ENCODE peak calls at places on chromosomes 2 and 18, in four cellular contexts. J is A549, V is HepG2, G is H1. I is an unnamed sample.

GRCh38 chr18:23924813-23925212 is 89.7 kb upstream of the TTC39C start:
- DNase-seq in J (no peak), V (no peak), G (no peak), I (no peak)

GRCh38 chr2:167487728-167488127 is 599.4 kb downstream of the XIRP2 start:
- DNase-seq in J (no peak), V (no peak), G (no peak), I (no peak)

GRCh38 chr2:96656540-96656939 is 14.0 kb downstream of the FER1L5 start:
- DNase-seq in J (no peak), V (no peak), G (no peak), I (no peak)

GRCh38 chr2:9748586-9748985 is 94.7 kb upstream of the TAF1B start:
- DNase-seq in J (peak), V (no peak), G (no peak), I (no peak)

GRCh38 chr2:169361706-169362345 is 508 bp downstream of the LRP2 start:
- DNase-seq in J (peak), V (no peak), G (peak), I (peak)

GRCh38 chr2:143686585-143687164 is 557.5 kb downstream of the ARHGAP15 start:
- DNase-seq in J (peak), V (peak), G (no peak), I (peak)

GRCh38 chr2:16656784-16657391 is 8.7 kb downstream of the CYRIA start:
- DNase-seq in J (no peak), V (no peak), G (no peak), I (no peak)

GRCh38 chr2:101251844-101252407 is 760 bp upstream of the CNOT11 start:
- DNase-seq in J (peak), V (peak), G (peak), I (peak)

GRCh38 chr18:72086421-72086820 is 457.7 kb downstream of the CBLN2 start:
- DNase-seq in J (peak), V (peak), G (no peak), I (peak)

GRCh38 chr18:26863122-26863879 is 2.2 kb downstream of the AQP4 start:
- DNase-seq in J (peak), V (no peak), G (peak), I (no peak)

GRCh38 chr2:217975626-217976025 is 27.2 kb downstream of the TNS1 start:
- DNase-seq in J (no peak), V (no peak), G (no peak), I (no peak)

GRCh38 chr2:121283670-121284245 is 1.2 kb downstream of the TFCP2L1 start:
- DNase-seq in J (no peak), V (no peak), G (no peak), I (no peak)

GRCh38 chr2:20005891-20006470 is 6.5 kb downstream of the MATN3 start:
- DNase-seq in J (no peak), V (no peak), G (no peak), I (no peak)

GRCh38 chr2:27854224-27854623 is 36.0 kb downstream of the RBKS start:
- DNase-seq in J (no peak), V (no peak), G (no peak), I (no peak)

GRCh38 chr2:179428659-179429058 is 164.0 kb upstream of the SESTD1 start:
- DNase-seq in J (no peak), V (no peak), G (no peak), I (no peak)

GRCh38 chr2:233597522-233597921 is 19.9 kb upstream of the UGT1A8 start:
- DNase-seq in J (no peak), V (no peak), G (no peak), I (no peak)

GRCh38 chr2:69945447-69945846 is 16.0 kb downstream of the ASPRV1 start:
- DNase-seq in J (no peak), V (no peak), G (no peak), I (no peak)

GRCh38 chr2:109226128-109226527 is 97.1 kb downstream of the SH3RF3 start:
- DNase-seq in J (no peak), V (peak), G (no peak), I (no peak)

GRCh38 chr2:212022966-212023365 is 515.6 kb downstream of the ERBB4 start:
- DNase-seq in J (no peak), V (no peak), G (no peak), I (no peak)

GRCh38 chr2:127016329-127016728 is 90.6 kb downstream of the BIN1 start:
- DNase-seq in J (no peak), V (no peak), G (no peak), I (no peak)

GRCh38 chr2:127015106-127015910 is 91.6 kb downstream of the BIN1 start:
- DNase-seq in J (no peak), V (no peak), G (no peak), I (no peak)

GRCh38 chr2:127012868-127013267 is 94.1 kb downstream of the BIN1 start:
- DNase-seq in J (no peak), V (no peak), G (no peak), I (no peak)

GRCh38 chr2:127014224-127014623 is 92.7 kb downstream of the BIN1 start:
- DNase-seq in J (no peak), V (no peak), G (no peak), I (no peak)

GRCh38 chr2:127014630-127015029 is 92.3 kb downstream of the BIN1 start:
- DNase-seq in J (peak), V (no peak), G (no peak), I (no peak)
- TF ChIP-seq MAFK in J (no peak), V (no peak), G (no peak), I (no peak)

GRCh38 chr18:3455090-3455640 is 5.2 kb downstream of the TGIF1 start:
- DNase-seq in J (no peak), V (no peak), G (no peak), I (no peak)

GRCh38 chr18:3452750-3453539 is 3.0 kb downstream of the TGIF1 start:
- DNase-seq in J (peak), V (no peak), G (peak), I (peak)

GRCh38 chr18:3454365-3455089 is 4.6 kb downstream of the TGIF1 start:
- DNase-seq in J (peak), V (peak), G (no peak), I (peak)

GRCh38 chr18:3451989-3452749 is 2.2 kb downstream of the TGIF1 start:
- DNase-seq in J (peak), V (no peak), G (peak), I (peak)

GRCh38 chr18:3453540-3454364 is 3.8 kb downstream of the TGIF1 start:
- DNase-seq in J (peak), V (peak), G (no peak), I (no peak)
- TF ChIP-seq EP300 in J (no peak), V (peak), G (no peak), I (no peak)

GRCh38 chr2:188291142-188291616 is 495 bp upstream of the GULP1 start:
- DNase-seq in J (peak), V (no peak), G (no peak), I (no peak)
- TF ChIP-seq MAFK in J (no peak), V (no peak), G (no peak), I (no peak)

GRCh38 chr2:209387389-209387788 is 36.5 kb upstream of the MAP2 start:
- DNase-seq in J (no peak), V (no peak), G (no peak), I (no peak)

GRCh38 chr2:209382775-209383174 is 41.1 kb upstream of the MAP2 start:
- DNase-seq in J (no peak), V (no peak), G (no peak), I (no peak)

GRCh38 chr2:209380278-209380677 is 43.6 kb upstream of the MAP2 start:
- DNase-seq in J (no peak), V (no peak), G (no peak), I (no peak)

GRCh38 chr2:209388416-209389037 is 35.3 kb upstream of the MAP2 start:
- DNase-seq in J (no peak), V (no peak), G (no peak), I (no peak)

GRCh38 chr2:209383212-209383611 is 40.6 kb upstream of the MAP2 start:
- DNase-seq in J (peak), V (peak), G (no peak), I (no peak)
- TF ChIP-seq EP300 in J (no peak), V (peak), G (no peak), I (no peak)

GRCh38 chr2:118911166-118911565 is 30.8 kb upstream of the MARCO start:
- DNase-seq in J (no peak), V (no peak), G (no peak), I (no peak)
- TF ChIP-seq MAFK in J (no peak), V (no peak), G (no peak), I (no peak)

GRCh38 chr18:28574175-28574574 is 397.2 kb upstream of the CDH2 start:
- DNase-seq in J (no peak), V (no peak), G (no peak), I (no peak)

GRCh38 chr18:28576941-28577340 is 400.0 kb upstream of the CDH2 start:
- DNase-seq in J (no peak), V (no peak), G (no peak), I (no peak)

GRCh38 chr18:28571929-28572328 is 395.0 kb upstream of the CDH2 start:
- DNase-seq in J (no peak), V (no peak), G (no peak), I (no peak)
- TF ChIP-seq EP300 in J (no peak), V (no peak), G (no peak), I (no peak)

GRCh38 chr18:7517852-7518251 is 49.3 kb upstream of the PTPRM start:
- DNase-seq in J (no peak), V (no peak), G (no peak), I (no peak)

GRCh38 chr18:7516505-7517117 is 50.5 kb upstream of the PTPRM start:
- DNase-seq in J (no peak), V (no peak), G (no peak), I (no peak)

GRCh38 chr18:7514796-7515440 is 52.2 kb upstream of the PTPRM start:
- DNase-seq in J (no peak), V (no peak), G (peak), I (no peak)

GRCh38 chr18:7512990-7513389 is 54.1 kb upstream of the PTPRM start:
- DNase-seq in J (no peak), V (no peak), G (no peak), I (no peak)

DNA sequence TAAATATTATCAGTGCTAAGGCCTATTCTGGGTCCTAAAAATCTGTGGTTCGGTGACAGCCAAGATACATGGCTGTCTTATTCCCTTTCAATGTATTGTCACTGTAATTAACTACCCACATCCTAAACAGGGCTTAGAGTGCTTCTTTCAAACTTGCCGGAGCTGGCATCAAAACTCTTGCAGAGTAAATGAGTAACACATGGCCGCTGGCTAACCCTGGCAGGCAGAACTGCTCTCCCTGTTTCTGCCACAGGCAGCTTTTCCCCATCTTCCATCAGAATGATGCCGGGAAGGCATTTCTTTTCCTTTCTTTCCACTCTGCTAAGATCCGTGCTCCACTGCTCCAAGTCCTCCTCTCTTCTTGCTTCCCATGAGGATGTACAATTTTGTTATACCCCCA is 54.8 kb upstream of the PTPRM start:
- DNase-seq in J (no peak), V (no peak), G (no peak), I (no peak)
- TF ChIP-seq MAFK in J (no peak), V (no peak), G (no peak), I (no peak)

GRCh38 chr2:68059769-68060525 is 2.9 kb downstream of the C1D start:
- DNase-seq in J (no peak), V (no peak), G (no peak), I (no peak)

GRCh38 chr2:68057658-68058396 is 5.0 kb downstream of the C1D start:
- DNase-seq in J (no peak), V (no peak), G (no peak), I (no peak)

GRCh38 chr2:68060652-68061051 is 2.2 kb downstream of the C1D start:
- DNase-seq in J (no peak), V (no peak), G (no peak), I (no peak)

GRCh38 chr2:68062680-68063387 is at the start of gene C1D:
- DNase-seq in J (peak), V (peak), G (peak), I (peak)
- TF ChIP-seq EP300 in J (no peak), V (no peak), G (peak), I (no peak)

GRCh38 chr2:181656450-181657261 is at the start of gene CERKL:
- DNase-seq in J (peak), V (no peak), G (peak), I (no peak)
- TF ChIP-seq MAFK in J (no peak), V (no peak), G (no peak), I (no peak)

GRCh38 chr2:4745056-4745455 is 947.1 kb upstream of the SOX11 start:
- DNase-seq in J (no peak), V (no peak), G (no peak), I (no peak)

DNA sequence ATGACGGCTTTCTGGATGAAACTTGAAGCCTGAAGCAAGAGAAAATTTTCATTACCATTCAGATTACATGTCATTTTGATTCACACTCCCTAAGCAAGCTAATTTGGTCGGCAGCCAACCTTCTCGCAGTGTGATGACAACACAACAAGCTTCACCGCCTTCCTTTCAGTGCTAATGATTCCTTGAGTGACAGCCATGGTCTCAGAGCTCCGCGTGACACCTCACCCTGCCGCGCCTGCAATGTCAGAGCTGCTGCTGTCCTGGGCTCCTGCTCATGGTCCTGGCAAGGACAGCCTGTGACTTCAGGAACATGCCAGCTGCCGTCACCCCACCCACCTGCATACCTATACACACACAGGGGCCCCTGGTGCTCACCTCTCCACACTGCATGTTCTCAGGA is 946.6 kb upstream of the SOX11 start:
- DNase-seq in J (no peak), V (no peak), G (no peak), I (no peak)
- TF ChIP-seq EP300 in J (no peak), V (no peak), G (no peak), I (no peak)

I was measured in K562.